ENCODE peak calls at places on chromosomes 6 and 20, in ten cellular contexts. One of them, this sample, is unnamed.

GRCh38 chr20:25051386-25052155 is 6.4 kb downstream of the ACSS1 start:
- DNase-seq in HEK293T: no peak
- DNase-seq in stimulated activated naive CD8-positive, alpha-beta T cell treated with anti-CD3 and anti-CD28 coated beads, Interleukin-15, Interleukin-2, amounts not matched to agents 100 U/mL and 50 U/mL, for 24 hours: no peak
- DNase-seq in caudate nucleus: no peak
- DNase-seq in GDM1: no peak
- DNase-seq in foreskin fibroblast: no peak
- DNase-seq in activated CD4-positive, alpha-beta T cell treated with anti-CD3 and anti-CD28 coated beads, Interleukin-2, amount 50 U/mL, for 24 hours: no peak
- DNase-seq in cardiac muscle cell: no peak
- DNase-seq in hepatic stellate cell: no peak
- DNase-seq in astrocyte of the cerebellum: no peak
- DNase-seq in this sample: no peak

GRCh38 chr20:58645277-58645968 is 5.7 kb upstream of the STX16 start:
- DNase-seq in HEK293T: no peak
- DNase-seq in stimulated activated naive CD8-positive, alpha-beta T cell treated with anti-CD3 and anti-CD28 coated beads, Interleukin-15, Interleukin-2, amounts not matched to agents 100 U/mL and 50 U/mL, for 24 hours: peak; percentile 2
- DNase-seq in caudate nucleus: no peak
- DNase-seq in GDM1: no peak
- DNase-seq in foreskin fibroblast: no peak
- DNase-seq in activated CD4-positive, alpha-beta T cell treated with anti-CD3 and anti-CD28 coated beads, Interleukin-2, amount 50 U/mL, for 24 hours: no peak
- DNase-seq in cardiac muscle cell: no peak
- DNase-seq in hepatic stellate cell: no peak
- DNase-seq in astrocyte of the cerebellum: peak; percentile 93
- DNase-seq in this sample: no peak

GRCh38 chr20:42734660-42735368 is 454.9 kb downstream of the PTPRT start:
- DNase-seq in HEK293T: no peak
- DNase-seq in stimulated activated naive CD8-positive, alpha-beta T cell treated with anti-CD3 and anti-CD28 coated beads, Interleukin-15, Interleukin-2, amounts not matched to agents 100 U/mL and 50 U/mL, for 24 hours: no peak
- DNase-seq in caudate nucleus: no peak
- DNase-seq in GDM1: no peak
- DNase-seq in foreskin fibroblast: no peak
- DNase-seq in activated CD4-positive, alpha-beta T cell treated with anti-CD3 and anti-CD28 coated beads, Interleukin-2, amount 50 U/mL, for 24 hours: no peak
- DNase-seq in cardiac muscle cell: no peak
- DNase-seq in hepatic stellate cell: no peak
- DNase-seq in astrocyte of the cerebellum: no peak
- DNase-seq in this sample: no peak

GRCh38 chr6:7086488-7086887 is 21.3 kb upstream of the RREB1 start:
- DNase-seq in HEK293T: no peak
- DNase-seq in stimulated activated naive CD8-positive, alpha-beta T cell treated with anti-CD3 and anti-CD28 coated beads, Interleukin-15, Interleukin-2, amounts not matched to agents 100 U/mL and 50 U/mL, for 24 hours: peak; percentile 56
- DNase-seq in caudate nucleus: no peak
- DNase-seq in GDM1: no peak
- DNase-seq in foreskin fibroblast: peak; percentile 36
- DNase-seq in activated CD4-positive, alpha-beta T cell treated with anti-CD3 and anti-CD28 coated beads, Interleukin-2, amount 50 U/mL, for 24 hours: peak; percentile 34
- DNase-seq in cardiac muscle cell: no peak
- DNase-seq in hepatic stellate cell: peak; percentile 17
- DNase-seq in astrocyte of the cerebellum: no peak
- DNase-seq in this sample: no peak

GRCh38 chr20:3786665-3787639 is at the start of gene CENPB:
- DNase-seq in HEK293T: peak; percentile 91
- DNase-seq in stimulated activated naive CD8-positive, alpha-beta T cell treated with anti-CD3 and anti-CD28 coated beads, Interleukin-15, Interleukin-2, amounts not matched to agents 100 U/mL and 50 U/mL, for 24 hours: peak; percentile 97
- DNase-seq in caudate nucleus: peak; percentile 84
- DNase-seq in GDM1: peak; percentile 84
- DNase-seq in foreskin fibroblast: peak; percentile 95
- DNase-seq in activated CD4-positive, alpha-beta T cell treated with anti-CD3 and anti-CD28 coated beads, Interleukin-2, amount 50 U/mL, for 24 hours: peak; percentile 83
- DNase-seq in cardiac muscle cell: peak; percentile 93
- DNase-seq in hepatic stellate cell: peak; percentile 90
- DNase-seq in astrocyte of the cerebellum: no peak
- DNase-seq in this sample: peak; percentile 81

GRCh38 chr6:132007474-132008190 is 56.5 kb upstream of the CCN2 start:
- DNase-seq in HEK293T: no peak
- DNase-seq in stimulated activated naive CD8-positive, alpha-beta T cell treated with anti-CD3 and anti-CD28 coated beads, Interleukin-15, Interleukin-2, amounts not matched to agents 100 U/mL and 50 U/mL, for 24 hours: no peak
- DNase-seq in caudate nucleus: no peak
- DNase-seq in GDM1: no peak
- DNase-seq in foreskin fibroblast: peak; percentile 80
- DNase-seq in activated CD4-positive, alpha-beta T cell treated with anti-CD3 and anti-CD28 coated beads, Interleukin-2, amount 50 U/mL, for 24 hours: no peak
- DNase-seq in cardiac muscle cell: no peak
- DNase-seq in hepatic stellate cell: no peak
- DNase-seq in astrocyte of the cerebellum: peak; percentile 40
- DNase-seq in this sample: no peak

GRCh38 chr20:52192296-52193007 is 873 bp upstream of the ZFP64 start:
- DNase-seq in HEK293T: no peak
- DNase-seq in stimulated activated naive CD8-positive, alpha-beta T cell treated with anti-CD3 and anti-CD28 coated beads, Interleukin-15, Interleukin-2, amounts not matched to agents 100 U/mL and 50 U/mL, for 24 hours: no peak
- DNase-seq in caudate nucleus: no peak
- DNase-seq in GDM1: peak; percentile 32
- DNase-seq in foreskin fibroblast: peak; percentile 35
- DNase-seq in activated CD4-positive, alpha-beta T cell treated with anti-CD3 and anti-CD28 coated beads, Interleukin-2, amount 50 U/mL, for 24 hours: peak; percentile 4
- DNase-seq in cardiac muscle cell: peak; percentile 49
- DNase-seq in hepatic stellate cell: no peak
- DNase-seq in astrocyte of the cerebellum: no peak
- DNase-seq in this sample: peak; percentile 39

GRCh38 chr6:91276315-91276714 is 689.4 kb upstream of the MAP3K7 start:
- DNase-seq in HEK293T: peak; percentile 40
- DNase-seq in stimulated activated naive CD8-positive, alpha-beta T cell treated with anti-CD3 and anti-CD28 coated beads, Interleukin-15, Interleukin-2, amounts not matched to agents 100 U/mL and 50 U/mL, for 24 hours: no peak
- DNase-seq in caudate nucleus: no peak
- DNase-seq in GDM1: no peak
- DNase-seq in foreskin fibroblast: no peak
- DNase-seq in activated CD4-positive, alpha-beta T cell treated with anti-CD3 and anti-CD28 coated beads, Interleukin-2, amount 50 U/mL, for 24 hours: no peak
- DNase-seq in cardiac muscle cell: peak; percentile 24
- DNase-seq in hepatic stellate cell: no peak
- DNase-seq in astrocyte of the cerebellum: peak; percentile 38
- DNase-seq in this sample: peak; percentile 7

GRCh38 chr6:143270026-143270425 is 180.5 kb downstream of the ADAT2 start:
- DNase-seq in HEK293T: no peak
- DNase-seq in stimulated activated naive CD8-positive, alpha-beta T cell treated with anti-CD3 and anti-CD28 coated beads, Interleukin-15, Interleukin-2, amounts not matched to agents 100 U/mL and 50 U/mL, for 24 hours: no peak
- DNase-seq in caudate nucleus: no peak
- DNase-seq in GDM1: no peak
- DNase-seq in foreskin fibroblast: peak; percentile 77
- DNase-seq in activated CD4-positive, alpha-beta T cell treated with anti-CD3 and anti-CD28 coated beads, Interleukin-2, amount 50 U/mL, for 24 hours: no peak
- DNase-seq in cardiac muscle cell: no peak
- DNase-seq in hepatic stellate cell: peak; percentile 7
- DNase-seq in astrocyte of the cerebellum: peak; percentile 57
- DNase-seq in this sample: no peak

GRCh38 chr6:116447496-116448011 is 13.6 kb upstream of the CALHM6 start:
- DNase-seq in HEK293T: no peak
- DNase-seq in stimulated activated naive CD8-positive, alpha-beta T cell treated with anti-CD3 and anti-CD28 coated beads, Interleukin-15, Interleukin-2, amounts not matched to agents 100 U/mL and 50 U/mL, for 24 hours: no peak
- DNase-seq in caudate nucleus: no peak
- DNase-seq in GDM1: no peak
- DNase-seq in foreskin fibroblast: peak; percentile 92
- DNase-seq in activated CD4-positive, alpha-beta T cell treated with anti-CD3 and anti-CD28 coated beads, Interleukin-2, amount 50 U/mL, for 24 hours: no peak
- DNase-seq in cardiac muscle cell: no peak
- DNase-seq in hepatic stellate cell: peak; percentile 84
- DNase-seq in astrocyte of the cerebellum: peak; percentile 85
- DNase-seq in this sample: no peak

GRCh38 chr6:118528129-118528528 is 20.0 kb upstream of the PLN start:
- DNase-seq in HEK293T: no peak
- DNase-seq in stimulated activated naive CD8-positive, alpha-beta T cell treated with anti-CD3 and anti-CD28 coated beads, Interleukin-15, Interleukin-2, amounts not matched to agents 100 U/mL and 50 U/mL, for 24 hours: no peak
- DNase-seq in caudate nucleus: no peak
- DNase-seq in GDM1: no peak
- DNase-seq in foreskin fibroblast: no peak
- DNase-seq in activated CD4-positive, alpha-beta T cell treated with anti-CD3 and anti-CD28 coated beads, Interleukin-2, amount 50 U/mL, for 24 hours: no peak
- DNase-seq in cardiac muscle cell: no peak
- DNase-seq in hepatic stellate cell: no peak
- DNase-seq in astrocyte of the cerebellum: no peak
- DNase-seq in this sample: no peak

GRCh38 chr6:135244805-135245204 is 63.7 kb downstream of the MYB start:
- DNase-seq in HEK293T: no peak
- DNase-seq in stimulated activated naive CD8-positive, alpha-beta T cell treated with anti-CD3 and anti-CD28 coated beads, Interleukin-15, Interleukin-2, amounts not matched to agents 100 U/mL and 50 U/mL, for 24 hours: no peak
- DNase-seq in caudate nucleus: no peak
- DNase-seq in GDM1: no peak
- DNase-seq in foreskin fibroblast: no peak
- DNase-seq in activated CD4-positive, alpha-beta T cell treated with anti-CD3 and anti-CD28 coated beads, Interleukin-2, amount 50 U/mL, for 24 hours: no peak
- DNase-seq in cardiac muscle cell: no peak
- DNase-seq in hepatic stellate cell: no peak
- DNase-seq in astrocyte of the cerebellum: no peak
- DNase-seq in this sample: no peak

GRCh38 chr6:7341989-7342742 is 29.2 kb upstream of the SSR1 start:
- DNase-seq in HEK293T: no peak
- DNase-seq in stimulated activated naive CD8-positive, alpha-beta T cell treated with anti-CD3 and anti-CD28 coated beads, Interleukin-15, Interleukin-2, amounts not matched to agents 100 U/mL and 50 U/mL, for 24 hours: no peak
- DNase-seq in caudate nucleus: no peak
- DNase-seq in GDM1: no peak
- DNase-seq in foreskin fibroblast: peak; percentile 26
- DNase-seq in activated CD4-positive, alpha-beta T cell treated with anti-CD3 and anti-CD28 coated beads, Interleukin-2, amount 50 U/mL, for 24 hours: no peak
- DNase-seq in cardiac muscle cell: no peak
- DNase-seq in hepatic stellate cell: no peak
- DNase-seq in astrocyte of the cerebellum: no peak
- DNase-seq in this sample: no peak

GRCh38 chr6:75818061-75818855 is 69.2 kb downstream of the MYO6 start:
- DNase-seq in HEK293T: no peak
- DNase-seq in stimulated activated naive CD8-positive, alpha-beta T cell treated with anti-CD3 and anti-CD28 coated beads, Interleukin-15, Interleukin-2, amounts not matched to agents 100 U/mL and 50 U/mL, for 24 hours: no peak
- DNase-seq in caudate nucleus: no peak
- DNase-seq in GDM1: no peak
- DNase-seq in foreskin fibroblast: peak; percentile 29
- DNase-seq in activated CD4-positive, alpha-beta T cell treated with anti-CD3 and anti-CD28 coated beads, Interleukin-2, amount 50 U/mL, for 24 hours: no peak
- DNase-seq in cardiac muscle cell: no peak
- DNase-seq in hepatic stellate cell: peak; percentile 3
- DNase-seq in astrocyte of the cerebellum: peak; percentile 12
- DNase-seq in this sample: no peak

GRCh38 chr20:34751453-34751852 is 47.3 kb downstream of the TP53INP2 start:
- DNase-seq in HEK293T: no peak
- DNase-seq in stimulated activated naive CD8-positive, alpha-beta T cell treated with anti-CD3 and anti-CD28 coated beads, Interleukin-15, Interleukin-2, amounts not matched to agents 100 U/mL and 50 U/mL, for 24 hours: no peak
- DNase-seq in caudate nucleus: no peak
- DNase-seq in GDM1: no peak
- DNase-seq in foreskin fibroblast: no peak
- DNase-seq in activated CD4-positive, alpha-beta T cell treated with anti-CD3 and anti-CD28 coated beads, Interleukin-2, amount 50 U/mL, for 24 hours: no peak
- DNase-seq in cardiac muscle cell: no peak
- DNase-seq in hepatic stellate cell: no peak
- DNase-seq in astrocyte of the cerebellum: no peak
- DNase-seq in this sample: no peak

GRCh38 chr20:37781626-37782025 is 87.8 kb downstream of the CTNNBL1 start:
- DNase-seq in HEK293T: no peak
- DNase-seq in stimulated activated naive CD8-positive, alpha-beta T cell treated with anti-CD3 and anti-CD28 coated beads, Interleukin-15, Interleukin-2, amounts not matched to agents 100 U/mL and 50 U/mL, for 24 hours: no peak
- DNase-seq in caudate nucleus: no peak
- DNase-seq in GDM1: no peak
- DNase-seq in foreskin fibroblast: peak; percentile 47
- DNase-seq in activated CD4-positive, alpha-beta T cell treated with anti-CD3 and anti-CD28 coated beads, Interleukin-2, amount 50 U/mL, for 24 hours: no peak
- DNase-seq in cardiac muscle cell: no peak
- DNase-seq in hepatic stellate cell: no peak
- DNase-seq in astrocyte of the cerebellum: no peak
- DNase-seq in this sample: no peak

GRCh38 chr6:87722831-87723726 is 21.0 kb upstream of the AKIRIN2 start:
- DNase-seq in HEK293T: no peak
- DNase-seq in stimulated activated naive CD8-positive, alpha-beta T cell treated with anti-CD3 and anti-CD28 coated beads, Interleukin-15, Interleukin-2, amounts not matched to agents 100 U/mL and 50 U/mL, for 24 hours: no peak
- DNase-seq in caudate nucleus: peak; percentile 70
- DNase-seq in GDM1: peak; percentile 56
- DNase-seq in foreskin fibroblast: peak; percentile 97
- DNase-seq in activated CD4-positive, alpha-beta T cell treated with anti-CD3 and anti-CD28 coated beads, Interleukin-2, amount 50 U/mL, for 24 hours: no peak
- DNase-seq in cardiac muscle cell: peak; percentile 23
- DNase-seq in hepatic stellate cell: peak; percentile 74
- DNase-seq in astrocyte of the cerebellum: peak; percentile 95
- DNase-seq in this sample: no peak